ENCODE peak calls at places on chromosome 13, in seven cellular contexts. K, V, A, C, H, J and T are unnamed samples.

GRCh38 chr13:49560270-49561063 is 24.9 kb downstream of the RCBTB1 start:
- DNase-seq in K (no peak), V (peak; percentile 19), A (no peak), C (no peak), H (no peak), J (no peak), T (no peak)

GRCh38 chr13:32048816-32049215 is 17.2 kb downstream of the FRY start:
- DNase-seq in K (no peak), V (no peak), A (no peak), C (no peak), H (no peak), J (no peak), T (no peak)

GRCh38 chr13:74056829-74057564 is 77.2 kb downstream of the KLF12 start:
- DNase-seq in K (peak; percentile 59), V (no peak), A (no peak), C (no peak), H (no peak), J (no peak), T (no peak)

GRCh38 chr13:33353646-33354045 is 68.1 kb upstream of the STARD13 start:
- DNase-seq in K (no peak), V (no peak), A (no peak), C (no peak), H (no peak), J (no peak), T (no peak)

GRCh38 chr13:80131204-80131603 is 209.7 kb downstream of the SPRY2 start:
- DNase-seq in K (peak; percentile 84), V (peak; percentile 20), A (no peak), C (peak; percentile 43), H (no peak), J (peak; percentile 31), T (no peak)

GRCh38 chr13:31749929-31750328 is 10.6 kb downstream of the RXFP2 start:
- DNase-seq in K (no peak), V (no peak), A (no peak), C (peak; percentile 95), H (no peak), J (no peak), T (no peak)

GRCh38 chr13:34611678-34612077 is 330.4 kb upstream of the NBEA start:
- DNase-seq in K (no peak), V (no peak), A (no peak), C (no peak), H (no peak), J (no peak), T (no peak)

GRCh38 chr13:98133949-98134348 is 8.9 kb upstream of the FARP1 start:
- DNase-seq in K (no peak), V (no peak), A (no peak), C (no peak), H (no peak), J (no peak), T (no peak)

GRCh38 chr13:110555601-110556223 is 5.8 kb downstream of the RAB20 start:
- DNase-seq in K (no peak), V (no peak), A (no peak), C (no peak), H (no peak), J (no peak), T (no peak)

GRCh38 chr13:46131705-46132104 is 26.9 kb upstream of the CPB2 start:
- DNase-seq in K (no peak), V (no peak), A (no peak), C (no peak), H (no peak), J (no peak), T (no peak)

GRCh38 chr13:84821261-84821660 is 939.0 kb upstream of the SLITRK1 start:
- DNase-seq in K (no peak), V (no peak), A (no peak), C (no peak), H (no peak), J (no peak), T (no peak)

GRCh38 chr13:114034481-114034891 is 60.6 kb upstream of the C13orf46 start:
- DNase-seq in K (no peak), V (no peak), A (no peak), C (no peak), H (no peak), J (no peak), T (no peak)

GRCh38 chr13:74202129-74202528 is 67.9 kb upstream of the KLF12 start:
- DNase-seq in K (no peak), V (no peak), A (no peak), C (no peak), H (no peak), J (no peak), T (no peak)

GRCh38 chr13:48155850-48156249 is 60.9 kb upstream of the MED4 start:
- DNase-seq in K (no peak), V (no peak), A (no peak), C (peak; percentile 45), H (no peak), J (no peak), T (no peak)

GRCh38 chr13:28582225-28582891 is 76.6 kb upstream of the POMP start:
- DNase-seq in K (no peak), V (no peak), A (no peak), C (no peak), H (peak; percentile 1), J (no peak), T (no peak)

GRCh38 chr13:106178816-106179215 is 356.6 kb downstream of the EFNB2 start:
- DNase-seq in K (no peak), V (no peak), A (no peak), C (peak; percentile 73), H (no peak), J (no peak), T (no peak)

GRCh38 chr13:103236213-103236612 is 170.0 kb upstream of the SLC10A2 start:
- DNase-seq in K (no peak), V (no peak), A (no peak), C (no peak), H (no peak), J (no peak), T (no peak)

GRCh38 chr13:20424559-20424852 is 101.2 kb downstream of the CRYL1 start:
- DNase-seq in K (no peak), V (no peak), A (no peak), C (no peak), H (no peak), J (no peak), T (no peak)

GRCh38 chr13:27954406-27954851 is 14.7 kb downstream of the CDX2 start:
- DNase-seq in K (no peak), V (no peak), A (no peak), C (peak; percentile 31), H (no peak), J (no peak), T (no peak)

GRCh38 chr13:70844391-70845108 is 736.3 kb upstream of the KLHL1 start:
- DNase-seq in K (no peak), V (no peak), A (no peak), C (no peak), H (no peak), J (no peak), T (no peak)

GRCh38 chr13:24923305-24923640 is 159.3 kb downstream of the RNF17 start:
- DNase-seq in K (no peak), V (no peak), A (no peak), C (peak; percentile 83), H (no peak), J (no peak), T (no peak)

GRCh38 chr13:78978381-78978998 is 319.5 kb upstream of the OBI1 start:
- DNase-seq in K (no peak), V (no peak), A (peak; percentile 57), C (peak; percentile 63), H (peak; percentile 7), J (no peak), T (peak; percentile 90)

GRCh38 chr13:56861472-56861871 is 279.2 kb upstream of the PRR20A start:
- DNase-seq in K (no peak), V (no peak), A (no peak), C (no peak), H (no peak), J (no peak), T (no peak)

GRCh38 chr13:50636007-50636704 is 207.3 kb downstream of the DLEU7 start:
- DNase-seq in K (no peak), V (no peak), A (no peak), C (no peak), H (no peak), J (no peak), T (no peak)

GRCh38 chr13:34730966-34731365 is 211.1 kb upstream of the NBEA start:
- DNase-seq in K (no peak), V (no peak), A (no peak), C (no peak), H (no peak), J (no peak), T (no peak)

GRCh38 chr13:44855860-44856259 is 133.4 kb downstream of the NUFIP1 start:
- DNase-seq in K (no peak), V (no peak), A (no peak), C (no peak), H (no peak), J (no peak), T (no peak)

GRCh38 chr13:20779405-20779804 is 5.6 kb upstream of the EEF1AKMT1 start:
- DNase-seq in K (no peak), V (no peak), A (no peak), C (no peak), H (no peak), J (no peak), T (no peak)

GRCh38 chr13:113273856-113274590 is 23.0 kb upstream of the LAMP1 start:
- DNase-seq in K (no peak), V (no peak), A (no peak), C (peak; percentile 56), H (no peak), J (no peak), T (no peak)

GRCh38 chr13:110170020-110170790 is 136.8 kb downstream of the COL4A1 start:
- DNase-seq in K (no peak), V (no peak), A (no peak), C (no peak), H (no peak), J (no peak), T (no peak)

GRCh38 chr13:72849571-72849970 is 67.6 kb downstream of the PIBF1 start:
- DNase-seq in K (no peak), V (no peak), A (no peak), C (peak; percentile 44), H (no peak), J (no peak), T (no peak)

GRCh38 chr13:30049692-30050091 is 199.3 kb upstream of the UBL3 start:
- DNase-seq in K (no peak), V (no peak), A (no peak), C (no peak), H (no peak), J (no peak), T (no peak)

GRCh38 chr13:78977311-78977710 is 318.4 kb upstream of the OBI1 start:
- DNase-seq in K (no peak), V (no peak), A (no peak), C (no peak), H (no peak), J (no peak), T (peak; percentile 66)

GRCh38 chr13:57992416-57992815 is 360.9 kb downstream of the PCDH17 start:
- DNase-seq in K (no peak), V (no peak), A (no peak), C (no peak), H (no peak), J (no peak), T (no peak)

GRCh38 chr13:21501709-21502108 is 42.6 kb upstream of the ZDHHC20 start:
- DNase-seq in K (no peak), V (no peak), A (no peak), C (no peak), H (no peak), J (no peak), T (no peak)

GRCh38 chr13:110233181-110233641 is 73.7 kb downstream of the COL4A1 start:
- DNase-seq in K (peak; percentile 29), V (no peak), A (no peak), C (peak; percentile 92), H (no peak), J (peak; percentile 48), T (no peak)

GRCh38 chr13:75996582-75996981 is 360.5 kb downstream of the LMO7 start:
- DNase-seq in K (no peak), V (no peak), A (no peak), C (no peak), H (no peak), J (no peak), T (no peak)

GRCh38 chr13:107373551-107373950 is 805.6 kb upstream of the ARGLU1 start:
- DNase-seq in K (no peak), V (no peak), A (no peak), C (peak; percentile 64), H (no peak), J (no peak), T (peak; percentile 50)